ENCODE peak calls at places on chromosomes 5 and 9, in four cellular contexts. F is Peyer's patch, U is aorta, R is adipocyte. Z is an unnamed sample. For H3K27me3 and H3K4me1, the result is how much of the 10 kb centered on the place peaks cover.

GRCh38 chr5:58929726-58930125 is 346.9 kb downstream of the RAB3C start:
- DNase-seq in U (no peak), R (no peak), F (no peak), Z (no peak)

GRCh38 chr5:24141046-24141445 is 503.7 kb downstream of the CDH10 start:
- DNase-seq in R (no peak), F (no peak), U (peak), Z (no peak)

GRCh38 chr5:108297042-108297596 is 84.8 kb downstream of the FBXL17 start:
- DNase-seq in R (no peak), F (no peak), U (no peak), Z (no peak)

GRCh38 chr5:32760091-32760509 is 49.0 kb downstream of the NPR3 start:
- DNase-seq in U (no peak), F (no peak), R (peak), Z (no peak)

GRCh38 chr9:93827545-93828330 is 127.4 kb downstream of the BARX1 start:
- DNase-seq in F (no peak), U (peak), R (peak), Z (peak)

GRCh38 chr9:136483589-136484152 is 831 bp upstream of the SEC16A start:
- DNase-seq in U (peak), F (peak), R (peak), Z (peak)

GRCh38 chr5:139397921-139398320 is 3.0 kb upstream of the PROB1 start:
- DNase-seq in R (no peak), F (no peak), U (peak), Z (peak)

GRCh38 chr5:34563951-34564705 is 92.0 kb upstream of the RAI14 start:
- DNase-seq in R (peak), U (peak), F (no peak), Z (no peak)

GRCh38 chr9:95874989-95875304 is 544 bp upstream of the ERCC6L2 start:
- DNase-seq in R (peak), U (peak), F (peak), Z (peak)

GRCh38 chr9:129052592-129052991 is 16.2 kb downstream of the MIGA2 start:
- DNase-seq in U (no peak), F (no peak), R (no peak), Z (peak)

GRCh38 chr5:2685651-2686050 is 65.8 kb downstream of the IRX2 start:
- DNase-seq in R (no peak), F (no peak), U (no peak), Z (no peak)

GRCh38 chr5:107542831-107543231 is 127.9 kb downstream of the EFNA5 start:
- DNase-seq in U (peak), F (peak), R (peak), Z (peak)

GRCh38 chr9:136199391-136200288 is 5.3 kb downstream of the LHX3 start:
- DNase-seq in U (no peak), R (no peak), F (no peak), Z (no peak)

GRCh38 chr5:82522912-82523311 is 244.8 kb upstream of the RPS23 start:
- DNase-seq in R (no peak), F (no peak), U (no peak), Z (no peak)

GRCh38 chr5:172852490-172853354 is 18.7 kb downstream of the ERGIC1 start:
- DNase-seq in R (no peak), U (no peak), F (no peak), Z (no peak)

GRCh38 chr5:92552206-92553160 is 1028.5 kb downstream of the NR2F1-AS1 start:
- DNase-seq in R (peak), U (no peak), F (no peak), Z (no peak)

GRCh38 chr5:133610489-133611356 is 1.6 kb downstream of the FSTL4 start:
- DNase-seq in R (peak), U (no peak), F (peak), Z (peak)

GRCh38 chr5:127549551-127549950 is 32.1 kb downstream of the PRRC1 start:
- DNase-seq in U (no peak), R (peak), F (no peak), Z (no peak)

GRCh38 chr5:117488976-117489500 is 914.4 kb upstream of the SEMA6A start:
- DNase-seq in F (no peak), R (no peak), U (no peak), Z (no peak)

GRCh38 chr5:129377504-129377903 is 82.6 kb upstream of the ADAMTS19 start:
- DNase-seq in U (no peak), F (no peak), R (no peak), Z (no peak)

GRCh38 chr9:136020671-136021070 is 59.5 kb upstream of the UBAC1 start:
- DNase-seq in R (no peak), U (no peak), F (no peak), Z (no peak)

GRCh38 chr5:161420526-161420925 is 126.0 kb downstream of the GABRB2 start:
- DNase-seq in U (no peak), F (no peak), R (no peak), Z (no peak)

DNA sequence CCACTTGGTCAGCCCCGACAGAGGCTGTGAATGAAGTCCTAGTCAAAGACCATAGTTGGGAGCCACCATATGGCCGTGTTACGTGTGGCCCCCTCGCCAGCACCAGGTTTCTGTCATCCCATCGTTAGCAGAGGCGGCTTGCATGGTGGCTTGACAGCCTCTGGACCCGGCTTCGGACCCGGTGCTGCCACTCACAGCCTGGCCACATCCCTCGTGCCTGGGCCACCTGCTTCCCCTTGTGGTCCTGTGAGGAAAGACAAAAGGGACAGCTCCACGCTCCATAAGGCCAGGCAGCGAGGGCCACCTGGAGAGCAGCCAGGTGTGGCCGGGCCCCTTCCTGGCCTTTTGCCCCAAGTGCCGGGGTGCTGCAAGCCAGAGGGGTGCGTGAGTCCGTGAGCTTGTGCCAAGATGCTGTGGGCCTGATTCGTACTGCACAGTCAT is 6.2 kb downstream of the NKD2 start:
- DNase-seq in U (peak), R (no peak), F (no peak), Z (no peak)
- H3K27me3 ChIP-seq in U (under half), R (under half), F (under half), Z (under half)

GRCh38 chr5:72472031-72472430 is 35.2 kb downstream of the ZNF366 start:
- DNase-seq in U (no peak), R (no peak), F (no peak), Z (no peak)

GRCh38 chr5:72474117-72474915 is 32.9 kb downstream of the ZNF366 start:
- DNase-seq in F (no peak), R (no peak), U (no peak), Z (no peak)

GRCh38 chr5:72470817-72471216 is 36.4 kb downstream of the ZNF366 start:
- DNase-seq in U (no peak), R (peak), F (no peak), Z (no peak)

GRCh38 chr5:72476265-72476664 is 30.9 kb downstream of the ZNF366 start:
- DNase-seq in F (no peak), R (no peak), U (no peak), Z (no peak)

GRCh38 chr5:72472666-72473422 is 34.4 kb downstream of the ZNF366 start:
- DNase-seq in U (no peak), F (no peak), R (no peak), Z (no peak)
- H3K4me1 ChIP-seq in U (under half), F (under half), R (under half), Z (under half)

GRCh38 chr9:131807131-131807990 is 67.5 kb upstream of the RAPGEF1 start:
- DNase-seq in R (no peak), U (peak), F (no peak), Z (no peak)
- H3K27me3 ChIP-seq in R (half or more), U (under half), F (under half), Z (under half)

DNA sequence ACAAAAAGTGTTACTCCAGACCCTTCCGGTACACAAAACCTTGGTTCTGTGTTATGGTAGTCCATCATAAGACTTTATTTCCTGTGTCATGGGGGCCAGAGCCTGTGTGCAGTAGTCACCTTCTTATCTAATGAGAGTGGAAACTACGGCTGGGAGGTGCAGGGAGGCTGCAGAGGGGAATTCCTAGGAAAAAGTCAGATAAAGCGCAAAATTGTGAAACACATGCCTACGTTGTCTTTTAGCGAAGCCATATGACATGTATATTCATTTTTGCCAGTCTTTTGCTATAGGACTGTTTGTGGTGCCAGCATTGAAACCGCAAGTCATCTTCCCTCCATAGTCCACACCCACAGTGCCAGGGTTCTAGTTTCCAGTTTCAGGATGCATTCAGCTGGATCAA is 80.7 kb downstream of the PPARGC1B start:
- DNase-seq in F (no peak), U (no peak), R (no peak), Z (no peak)
- H3K4me1 ChIP-seq in F (under half), U (under half), R (under half), Z (under half)

GRCh38 chr5:77621440-77621839 is 17.1 kb downstream of the OTP start:
- DNase-seq in F (no peak), U (no peak), R (no peak), Z (no peak)
- H3K27me3 ChIP-seq in F (under half), U (under half), R (half or more), Z (under half)

Z was measured in pancreas.